ENCODE peak calls at places on chromosomes 5 and 9, in four cellular contexts. One of them, this sample, is unnamed.

GRCh38 chr9:112093147-112093874 is 81.8 kb downstream of the SUSD1 start:
- DNase-seq in mesothelial cell of epicardium: no peak
- DNase-seq in progenitor cell of endocrine pancreas: no peak
- DNase-seq in esophagus muscularis mucosa: peak
- DNase-seq in this sample: no peak

GRCh38 chr5:163889369-163889768 is 383.9 kb downstream of the MAT2B start:
- DNase-seq in mesothelial cell of epicardium: no peak
- DNase-seq in progenitor cell of endocrine pancreas: no peak
- DNase-seq in esophagus muscularis mucosa: no peak
- DNase-seq in this sample: no peak

GRCh38 chr9:23587903-23588302 is 238.1 kb downstream of the ELAVL2 start:
- DNase-seq in mesothelial cell of epicardium: no peak
- DNase-seq in progenitor cell of endocrine pancreas: no peak
- DNase-seq in esophagus muscularis mucosa: no peak
- DNase-seq in this sample: no peak

GRCh38 chr5:13034048-13034447 is 910.4 kb downstream of the DNAH5 start:
- DNase-seq in mesothelial cell of epicardium: no peak
- DNase-seq in progenitor cell of endocrine pancreas: no peak
- DNase-seq in esophagus muscularis mucosa: no peak
- DNase-seq in this sample: no peak

GRCh38 chr5:159133041-159133741 is 33.5 kb upstream of the EBF1 start:
- DNase-seq in mesothelial cell of epicardium: no peak
- DNase-seq in progenitor cell of endocrine pancreas: no peak
- DNase-seq in esophagus muscularis mucosa: no peak
- DNase-seq in this sample: no peak

GRCh38 chr5:39526914-39527477 is 102.2 kb upstream of the DAB2 start:
- DNase-seq in mesothelial cell of epicardium: no peak
- DNase-seq in progenitor cell of endocrine pancreas: no peak
- DNase-seq in esophagus muscularis mucosa: no peak
- DNase-seq in this sample: no peak

GRCh38 chr5:10789726-10790125 is 28.7 kb upstream of the DAP start:
- DNase-seq in mesothelial cell of epicardium: no peak
- DNase-seq in progenitor cell of endocrine pancreas: no peak
- DNase-seq in esophagus muscularis mucosa: no peak
- DNase-seq in this sample: no peak

GRCh38 chr5:129670944-129671343 is 77.0 kb upstream of the MINAR2 start:
- DNase-seq in mesothelial cell of epicardium: no peak
- DNase-seq in progenitor cell of endocrine pancreas: no peak
- DNase-seq in esophagus muscularis mucosa: no peak
- DNase-seq in this sample: no peak

GRCh38 chr9:113978954-113979712 is 99.0 kb downstream of the AMBP start:
- DNase-seq in mesothelial cell of epicardium: no peak
- DNase-seq in progenitor cell of endocrine pancreas: no peak
- DNase-seq in esophagus muscularis mucosa: no peak
- DNase-seq in this sample: no peak

GRCh38 chr5:174892742-174893141 is 168.4 kb downstream of the MSX2 start:
- DNase-seq in mesothelial cell of epicardium: no peak
- DNase-seq in progenitor cell of endocrine pancreas: no peak
- DNase-seq in esophagus muscularis mucosa: no peak
- DNase-seq in this sample: no peak

GRCh38 chr5:66814146-66814991 is 218.2 kb downstream of the MAST4 start:
- DNase-seq in mesothelial cell of epicardium: peak
- DNase-seq in progenitor cell of endocrine pancreas: no peak
- DNase-seq in esophagus muscularis mucosa: no peak
- DNase-seq in this sample: no peak

GRCh38 chr5:151223447-151224264 is at the start of gene CCDC69:
- DNase-seq in mesothelial cell of epicardium: peak
- DNase-seq in progenitor cell of endocrine pancreas: peak
- DNase-seq in esophagus muscularis mucosa: no peak
- DNase-seq in this sample: peak
- TF ChIP-seq CTCF in mesothelial cell of epicardium: no peak
- TF ChIP-seq CTCF in progenitor cell of endocrine pancreas: peak
- TF ChIP-seq CTCF in esophagus muscularis mucosa: peak
- TF ChIP-seq CTCF in this sample: no peak

GRCh38 chr9:130862747-130863146 is 27.7 kb downstream of the ABL1 start:
- DNase-seq in mesothelial cell of epicardium: no peak
- DNase-seq in progenitor cell of endocrine pancreas: no peak
- DNase-seq in esophagus muscularis mucosa: no peak
- DNase-seq in this sample: no peak

GRCh38 chr9:130862217-130862616 is 27.2 kb downstream of the ABL1 start:
- DNase-seq in mesothelial cell of epicardium: no peak
- DNase-seq in progenitor cell of endocrine pancreas: no peak
- DNase-seq in esophagus muscularis mucosa: no peak
- DNase-seq in this sample: no peak

GRCh38 chr9:130858734-130859705 is 24.0 kb downstream of the ABL1 start:
- DNase-seq in mesothelial cell of epicardium: no peak
- DNase-seq in progenitor cell of endocrine pancreas: no peak
- DNase-seq in esophagus muscularis mucosa: no peak
- DNase-seq in this sample: no peak

GRCh38 chr9:130861372-130862180 is 26.5 kb downstream of the ABL1 start:
- DNase-seq in mesothelial cell of epicardium: no peak
- DNase-seq in progenitor cell of endocrine pancreas: no peak
- DNase-seq in esophagus muscularis mucosa: no peak
- DNase-seq in this sample: no peak

DNA sequence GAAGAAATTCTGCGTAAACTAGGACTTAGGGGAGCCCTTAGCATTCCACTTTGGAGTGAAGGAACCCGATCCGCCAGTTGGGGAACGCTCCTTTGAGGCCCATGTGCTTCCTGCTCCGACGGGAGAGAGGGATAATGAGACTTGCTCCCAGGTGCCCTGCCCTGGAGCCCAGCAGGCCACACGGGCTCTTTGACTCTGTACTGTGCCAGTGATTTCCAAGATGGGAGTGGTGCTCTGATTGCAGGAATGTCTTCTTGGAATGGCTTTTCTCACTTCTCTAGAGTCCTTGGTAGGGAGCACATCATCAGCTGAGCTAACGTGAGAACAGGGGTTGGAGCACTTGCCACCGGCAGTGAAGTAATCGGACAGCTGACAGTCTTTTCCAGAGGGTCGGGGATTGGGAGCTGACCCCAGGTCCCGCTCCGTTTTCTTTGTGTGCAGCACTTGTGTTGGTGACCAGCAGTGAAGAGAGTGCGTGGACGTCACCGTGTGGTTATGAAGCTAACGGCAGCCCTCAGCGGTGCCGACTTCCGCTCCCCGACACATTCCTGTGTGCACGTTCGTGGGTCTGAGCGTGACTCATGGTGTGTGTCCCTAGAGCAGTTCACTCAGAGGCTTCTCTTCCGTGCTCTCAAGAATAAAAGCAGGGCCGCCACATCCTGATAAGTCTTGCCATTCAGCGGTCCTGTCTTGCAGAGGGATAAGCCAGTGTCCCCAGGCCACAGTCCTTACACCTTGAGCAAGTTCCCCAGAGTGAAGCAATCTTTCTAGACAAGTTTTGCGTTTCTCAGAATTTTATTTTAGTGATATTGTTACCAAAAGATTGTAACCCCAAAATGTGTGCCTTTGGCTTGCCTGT is 25.6 kb downstream of the ABL1 start:
- DNase-seq in mesothelial cell of epicardium: no peak
- DNase-seq in progenitor cell of endocrine pancreas: no peak
- DNase-seq in esophagus muscularis mucosa: peak
- DNase-seq in this sample: no peak
- TF ChIP-seq CTCF in mesothelial cell of epicardium: no peak
- TF ChIP-seq CTCF in progenitor cell of endocrine pancreas: no peak
- TF ChIP-seq CTCF in esophagus muscularis mucosa: peak
- TF ChIP-seq CTCF in this sample: no peak

GRCh38 chr5:40716000-40716399 is 36.3 kb downstream of the PTGER4 start:
- DNase-seq in mesothelial cell of epicardium: no peak
- DNase-seq in progenitor cell of endocrine pancreas: no peak
- DNase-seq in esophagus muscularis mucosa: no peak
- DNase-seq in this sample: no peak
- TF ChIP-seq CTCF in mesothelial cell of epicardium: no peak
- TF ChIP-seq CTCF in progenitor cell of endocrine pancreas: no peak
- TF ChIP-seq CTCF in esophagus muscularis mucosa: no peak
- TF ChIP-seq CTCF in this sample: no peak

GRCh38 chr9:35727676-35728040 is 4.3 kb downstream of the TLN1 start:
- DNase-seq in mesothelial cell of epicardium: no peak
- DNase-seq in progenitor cell of endocrine pancreas: no peak
- DNase-seq in esophagus muscularis mucosa: no peak
- DNase-seq in this sample: no peak

GRCh38 chr9:35723908-35724307 is 8.1 kb downstream of the TLN1 start:
- DNase-seq in mesothelial cell of epicardium: no peak
- DNase-seq in progenitor cell of endocrine pancreas: no peak
- DNase-seq in esophagus muscularis mucosa: no peak
- DNase-seq in this sample: no peak

GRCh38 chr9:35726876-35727438 is 5.0 kb downstream of the TLN1 start:
- DNase-seq in mesothelial cell of epicardium: no peak
- DNase-seq in progenitor cell of endocrine pancreas: no peak
- DNase-seq in esophagus muscularis mucosa: no peak
- DNase-seq in this sample: peak

GRCh38 chr9:35723426-35723825 is 8.6 kb downstream of the TLN1 start:
- DNase-seq in mesothelial cell of epicardium: no peak
- DNase-seq in progenitor cell of endocrine pancreas: no peak
- DNase-seq in esophagus muscularis mucosa: no peak
- DNase-seq in this sample: no peak

GRCh38 chr9:35725362-35725761 is 6.6 kb downstream of the TLN1 start:
- DNase-seq in mesothelial cell of epicardium: no peak
- DNase-seq in progenitor cell of endocrine pancreas: no peak
- DNase-seq in esophagus muscularis mucosa: no peak
- DNase-seq in this sample: no peak
- TF ChIP-seq CTCF in mesothelial cell of epicardium: no peak
- TF ChIP-seq CTCF in progenitor cell of endocrine pancreas: no peak
- TF ChIP-seq CTCF in esophagus muscularis mucosa: no peak
- TF ChIP-seq CTCF in this sample: no peak